ENCODE peak calls at places on chromosomes 1 and 21, in nine cellular contexts. C, R, V, I, P, G, X, A and N are unnamed samples.

GRCh38 chr1:39391741-39392679 is 99.4 kb upstream of the BMP8A start:
- DNase-seq in C (peak; percentile 56), R (peak; percentile 94), V (no peak), I (peak; percentile 40), P (no peak), G (peak; percentile 92), X (peak; percentile 88), A (no peak), N (peak; percentile 94)

GRCh38 chr21:14683021-14683420 is 136.9 kb upstream of the SAMSN1 start:
- DNase-seq in C (no peak), R (no peak), V (no peak), I (no peak), P (no peak), G (no peak), X (no peak), A (no peak), N (no peak)

GRCh38 chr1:54413295-54413694 is 7.1 kb upstream of the SSBP3 start:
- DNase-seq in C (peak; percentile 55), R (peak; percentile 35), V (peak; percentile 36), I (peak; percentile 32), P (no peak), G (peak; percentile 74), X (peak; percentile 72), A (no peak), N (peak; percentile 51)

GRCh38 chr21:41817228-41817627 is 50.4 kb upstream of the RIPK4 start:
- DNase-seq in C (peak; percentile 36), R (peak; percentile 62), V (no peak), I (peak; percentile 40), P (peak; percentile 55), G (peak; percentile 67), X (peak; percentile 65), A (peak; percentile 71), N (peak; percentile 80)

GRCh38 chr1:172969611-172970010 is 81.1 kb downstream of the TNFSF18 start:
- DNase-seq in C (no peak), R (peak; percentile 90), V (no peak), I (no peak), P (peak; percentile 83), G (peak; percentile 81), X (peak; percentile 82), A (no peak), N (peak; percentile 88)

GRCh38 chr1:12163210-12163609 is 3.6 kb upstream of the TNFRSF1B start:
- DNase-seq in C (no peak), R (no peak), V (no peak), I (no peak), P (no peak), G (no peak), X (no peak), A (no peak), N (no peak)

GRCh38 chr1:29672955-29673507 is 436.7 kb downstream of the PTPRU start:
- DNase-seq in C (no peak), R (no peak), V (no peak), I (no peak), P (no peak), G (no peak), X (no peak), A (no peak), N (no peak)

GRCh38 chr21:23968722-23969647 is 1638.3 kb downstream of the MRPL39 start:
- DNase-seq in C (peak; percentile 0), R (peak; percentile 12), V (no peak), I (no peak), P (no peak), G (peak; percentile 26), X (no peak), A (peak; percentile 35), N (peak; percentile 11)

GRCh38 chr1:231124746-231125145 is 37.1 kb upstream of the TRIM67 start:
- DNase-seq in C (no peak), R (no peak), V (no peak), I (no peak), P (no peak), G (no peak), X (no peak), A (peak; percentile 57), N (no peak)

GRCh38 chr1:219298581-219299148 is 125.0 kb downstream of the LYPLAL1 start:
- DNase-seq in C (no peak), R (peak; percentile 97), V (no peak), I (no peak), P (peak; percentile 87), G (peak; percentile 88), X (peak; percentile 85), A (no peak), N (peak; percentile 99)

GRCh38 chr1:1873186-1873585 is 17.7 kb downstream of the GNB1 start:
- DNase-seq in C (no peak), R (no peak), V (peak; percentile 74), I (no peak), P (no peak), G (no peak), X (no peak), A (no peak), N (no peak)

GRCh38 chr1:99662581-99663208 is 16.8 kb downstream of the PALMD start:
- DNase-seq in C (no peak), R (no peak), V (peak; percentile 65), I (peak; percentile 87), P (peak; percentile 95), G (peak; percentile 98), X (peak; percentile 96), A (peak; percentile 28), N (peak; percentile 96)

GRCh38 chr1:2130871-2131289 is 63.7 kb downstream of the FAAP20 start:
- DNase-seq in C (no peak), R (no peak), V (no peak), I (no peak), P (no peak), G (no peak), X (no peak), A (no peak), N (no peak)

GRCh38 chr1:183444243-183444642 is 26.1 kb upstream of the NMNAT2 start:
- DNase-seq in C (no peak), R (peak; percentile 52), V (no peak), I (no peak), P (no peak), G (peak; percentile 66), X (peak; percentile 30), A (peak; percentile 30), N (peak; percentile 51)

GRCh38 chr1:173400387-173400995 is 76.6 kb upstream of the PRDX6 start:
- DNase-seq in C (no peak), R (no peak), V (no peak), I (no peak), P (no peak), G (no peak), X (no peak), A (no peak), N (no peak)

DNA sequence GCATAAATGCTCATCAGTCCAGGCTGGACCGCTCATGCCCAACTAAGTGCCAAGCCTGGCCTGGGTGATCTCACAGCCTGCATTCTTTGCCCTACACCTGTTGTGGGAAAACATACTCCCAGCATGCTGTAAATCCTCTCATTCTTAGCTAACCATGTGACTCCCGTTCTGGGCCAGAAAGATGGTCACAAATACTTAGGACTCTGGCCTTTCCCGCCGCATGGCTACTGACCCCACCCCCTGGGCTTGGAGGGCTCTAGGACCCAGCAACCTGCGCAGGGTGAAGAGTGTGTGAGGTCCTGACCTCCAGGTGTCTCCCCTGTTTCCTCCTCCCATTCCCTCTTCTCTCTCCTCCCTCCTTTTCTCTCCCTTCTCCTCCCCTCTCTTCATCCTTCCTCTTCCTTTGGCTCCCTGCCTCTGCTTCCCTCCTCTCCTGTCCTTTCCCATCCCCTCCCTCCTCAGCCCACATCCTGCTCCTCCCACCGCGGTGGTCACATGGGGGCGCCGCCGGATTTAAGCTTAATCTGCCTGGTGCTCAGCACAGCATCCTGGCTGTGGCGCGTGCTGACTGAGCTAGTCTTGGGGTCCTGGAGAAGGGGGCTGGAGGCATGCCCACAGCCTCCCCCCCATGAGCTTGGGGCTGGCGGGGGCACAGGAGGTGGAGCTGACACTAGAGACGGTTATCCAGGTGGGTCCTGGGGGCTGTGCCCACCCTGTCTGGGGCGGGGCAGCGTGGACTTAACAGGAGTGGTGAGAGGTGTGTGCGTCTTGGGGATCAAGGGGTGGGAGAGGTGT is at the start of gene CROCC:
- DNase-seq in C (peak; percentile 73), R (peak; percentile 37), V (peak; percentile 42), I (no peak), P (no peak), G (peak; percentile 55), X (peak; percentile 74), A (peak; percentile 94), N (no peak)
- H3K4me3 ChIP-seq in C (peak within 1 kb of the TSS; percentile 47), R (no peak within 1 kb of the TSS), V (no peak within 1 kb of the TSS), I (no peak within 1 kb of the TSS), P (no peak within 1 kb of the TSS), G (peak within 1 kb of the TSS; percentile 7), X (peak within 1 kb of the TSS; percentile 7), A (peak within 1 kb of the TSS; percentile 64), N (no peak within 1 kb of the TSS)

DNA sequence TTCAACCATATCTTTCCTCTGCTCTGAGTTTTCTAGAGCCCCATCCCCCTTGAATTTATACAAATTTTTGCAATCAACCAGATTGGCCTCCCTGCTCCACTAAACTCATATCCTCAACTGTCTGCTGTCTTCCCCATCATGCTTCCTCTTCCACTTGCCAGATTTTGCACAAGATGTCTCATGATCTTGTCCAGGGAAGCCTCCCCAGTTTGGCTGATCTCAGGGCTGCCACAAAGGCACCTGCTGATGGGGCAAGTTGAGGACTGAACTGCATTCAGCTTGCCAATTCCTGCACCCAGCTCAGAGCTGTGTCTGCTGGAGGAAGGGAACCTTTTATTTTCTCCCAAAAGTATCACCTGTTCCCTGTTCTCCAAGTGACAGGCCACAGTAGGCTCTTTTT is 3.8 kb upstream of the KCNJ9 start:
- DNase-seq in C (no peak), R (no peak), V (no peak), I (no peak), P (no peak), G (no peak), X (no peak), A (no peak), N (no peak)
- TF ChIP-seq CTCF in C (no peak), R (no peak), V (no peak), I (no peak), P (no peak), G (no peak), X (no peak), A (no peak), N (no peak)

GRCh38 chr1:198600906-198601305 is 37.9 kb upstream of the PTPRC start:
- DNase-seq in C (no peak), R (no peak), V (no peak), I (no peak), P (no peak), G (no peak), X (no peak), A (no peak), N (no peak)

GRCh38 chr1:198599749-198600148 is 39.1 kb upstream of the PTPRC start:
- DNase-seq in C (no peak), R (no peak), V (no peak), I (no peak), P (no peak), G (no peak), X (no peak), A (no peak), N (no peak)

GRCh38 chr1:198595765-198596164 is 43.1 kb upstream of the PTPRC start:
- DNase-seq in C (no peak), R (no peak), V (no peak), I (no peak), P (no peak), G (no peak), X (no peak), A (no peak), N (no peak)

GRCh38 chr1:198598796-198599321 is 40.0 kb upstream of the PTPRC start:
- DNase-seq in C (no peak), R (peak; percentile 16), V (no peak), I (no peak), P (no peak), G (no peak), X (no peak), A (no peak), N (no peak)

GRCh38 chr1:198597690-198598430 is 41.0 kb upstream of the PTPRC start:
- DNase-seq in C (no peak), R (no peak), V (no peak), I (no peak), P (no peak), G (no peak), X (no peak), A (no peak), N (no peak)
- H3K4me3 ChIP-seq in C (no peak overlapping the region), R (no peak overlapping the region), V (no peak overlapping the region), I (no peak overlapping the region), P (no peak overlapping the region), G (no peak overlapping the region), X (no peak overlapping the region), A (no peak overlapping the region), N (no peak overlapping the region)

GRCh38 chr1:150484861-150485260 is 2.4 kb upstream of the TARS2 start:
- DNase-seq in C (no peak), R (peak; percentile 40), V (no peak), I (no peak), P (peak; percentile 20), G (peak; percentile 51), X (peak; percentile 56), A (no peak), N (peak; percentile 61)
- TF ChIP-seq CTCF in C (peak; percentile 21), R (peak; percentile 23), V (peak; percentile 9), I (no peak), P (peak; percentile 64), G (peak; percentile 38), X (peak; percentile 35), A (no peak), N (peak; percentile 43)